ENCODE peak calls at places on chromosomes 6 and 20, in seven cellular contexts. H is stimulated activated CD4-positive, alpha-beta T cell treated with anti-CD3 and anti-CD28 coated beads, Interleukin-4, amount 100 ng/mL, for 24 hours; M is Daoy; A is GM04504; T is NCI-H146; I is A172; J is MCF 10A. V is an unnamed sample.

GRCh38 chr6:5307058-5307457 is 45.7 kb downstream of the FARS2 start:
- DNase-seq in H (no peak), M (no peak), A (no peak), T (no peak), I (no peak), J (no peak), V (no peak)

GRCh38 chr6:163248051-163248450 is 166.5 kb upstream of the QKI start:
- DNase-seq in H (no peak), M (no peak), A (no peak), T (no peak), I (no peak), J (no peak), V (no peak)

GRCh38 chr6:89282749-89283148 is 32.4 kb downstream of the GABRR2 start:
- DNase-seq in H (no peak), M (no peak), A (no peak), T (no peak), I (no peak), J (no peak), V (no peak)

GRCh38 chr6:9621276-9621675 is 793.6 kb downstream of the TFAP2A start:
- DNase-seq in H (no peak), M (peak; percentile 80), A (no peak), T (peak; percentile 15), I (no peak), J (peak; percentile 35), V (peak; percentile 20)

GRCh38 chr6:24122139-24122538 is 3.9 kb upstream of the NRSN1 start:
- DNase-seq in H (no peak), M (no peak), A (no peak), T (no peak), I (no peak), J (no peak), V (no peak)

GRCh38 chr6:94127716-94128115 is 708.4 kb upstream of the EPHA7 start:
- DNase-seq in H (no peak), M (no peak), A (no peak), T (no peak), I (no peak), J (no peak), V (no peak)

GRCh38 chr6:30489081-30490030 is at the start of gene HLA-E:
- DNase-seq in H (peak; percentile 93), M (peak; percentile 99), A (peak; percentile 100), T (peak; percentile 78), I (peak; percentile 99), J (peak; percentile 100), V (peak; percentile 99)

GRCh38 chr6:168206681-168207274 is 112.8 kb downstream of the DACT2 start:
- DNase-seq in H (no peak), M (no peak), A (no peak), T (no peak), I (no peak), J (no peak), V (no peak)

GRCh38 chr20:4820833-4821518 is 99.3 kb downstream of the PRND start:
- DNase-seq in H (no peak), M (peak; percentile 27), A (peak; percentile 63), T (no peak), I (peak; percentile 62), J (peak; percentile 21), V (no peak)

GRCh38 chr6:110020888-110021287 is 42.8 kb downstream of the GPR6 start:
- DNase-seq in H (no peak), M (no peak), A (no peak), T (no peak), I (no peak), J (no peak), V (no peak)

GRCh38 chr6:155013457-155013876 is 18.4 kb downstream of the TIAM2 start:
- DNase-seq in H (no peak), M (no peak), A (no peak), T (no peak), I (no peak), J (no peak), V (no peak)

GRCh38 chr6:169589699-169590257 is 112.1 kb downstream of the WDR27 start:
- DNase-seq in H (peak; percentile 13), M (peak; percentile 75), A (peak; percentile 27), T (no peak), I (peak; percentile 46), J (no peak), V (peak; percentile 38)

GRCh38 chr6:9499709-9500108 is 915.2 kb downstream of the TFAP2A start:
- DNase-seq in H (no peak), M (no peak), A (no peak), T (no peak), I (no peak), J (no peak), V (no peak)

GRCh38 chr20:53736122-53736756 is 142.6 kb upstream of the ZNF217 start:
- DNase-seq in H (no peak), M (no peak), A (no peak), T (no peak), I (no peak), J (no peak), V (peak; percentile 54)

GRCh38 chr20:44703183-44703925 is 11.8 kb upstream of the CCN5 start:
- DNase-seq in H (no peak), M (no peak), A (no peak), T (no peak), I (peak; percentile 48), J (no peak), V (no peak)

GRCh38 chr6:130527173-130527572 is 161.4 kb downstream of the TMEM200A start:
- DNase-seq in H (no peak), M (no peak), A (no peak), T (no peak), I (no peak), J (no peak), V (no peak)

GRCh38 chr6:21003780-21004541 is 469.7 kb downstream of the CDKAL1 start:
- DNase-seq in H (no peak), M (peak; percentile 58), A (no peak), T (peak; percentile 32), I (peak; percentile 20), J (peak; percentile 38), V (peak; percentile 65)

GRCh38 chr6:39664173-39664572 is 61.0 kb downstream of the KIF6 start:
- DNase-seq in H (no peak), M (no peak), A (no peak), T (no peak), I (no peak), J (no peak), V (no peak)

GRCh38 chr20:57678340-57678739 is 31.5 kb downstream of the PMEPA1 start:
- DNase-seq in H (no peak), M (no peak), A (no peak), T (no peak), I (no peak), J (no peak), V (no peak)

GRCh38 chr6:16477367-16478149 is 239.2 kb downstream of the GMPR start:
- DNase-seq in H (no peak), M (no peak), A (no peak), T (no peak), I (no peak), J (no peak), V (no peak)

GRCh38 chr6:13711384-13711725 is 280 bp downstream of the RANBP9 start:
- DNase-seq in H (peak; percentile 66), M (no peak), A (no peak), T (peak; percentile 84), I (no peak), J (no peak), V (no peak)

GRCh38 chr20:19071442-19071717 is 141.1 kb upstream of the SLC24A3 start:
- DNase-seq in H (no peak), M (no peak), A (no peak), T (no peak), I (no peak), J (no peak), V (no peak)

GRCh38 chr6:102494808-102495207 is 1101.3 kb downstream of the GRIK2 start:
- DNase-seq in H (no peak), M (no peak), A (no peak), T (no peak), I (no peak), J (no peak), V (no peak)

GRCh38 chr20:2144850-2145249 is 43.2 kb downstream of the STK35 start:
- DNase-seq in H (no peak), M (no peak), A (no peak), T (no peak), I (no peak), J (no peak), V (no peak)

GRCh38 chr20:20741067-20742045 is 28.9 kb upstream of the RALGAPA2 start:
- DNase-seq in H (no peak), M (no peak), A (no peak), T (no peak), I (no peak), J (no peak), V (no peak)

GRCh38 chr6:32529697-32530429 is at the start of gene HLA-DRB5:
- DNase-seq in H (peak; percentile 3), M (peak; percentile 5), A (no peak), T (no peak), I (no peak), J (no peak), V (no peak)

GRCh38 chr20:50645253-50646068 is 45.9 kb downstream of the RIPOR3 start:
- DNase-seq in H (no peak), M (peak; percentile 96), A (peak; percentile 94), T (peak; percentile 84), I (peak; percentile 98), J (peak; percentile 93), V (peak; percentile 80)

GRCh38 chr20:47343007-47343472 is 13.5 kb downstream of the ZMYND8 start:
- DNase-seq in H (no peak), M (no peak), A (no peak), T (no peak), I (no peak), J (no peak), V (no peak)

GRCh38 chr6:168126566-168127383 is 47.8 kb upstream of the FRMD1 start:
- DNase-seq in H (peak; percentile 0), M (no peak), A (no peak), T (no peak), I (no peak), J (no peak), V (no peak)

GRCh38 chr20:21693322-21693721 is 12.1 kb upstream of the PAX1 start:
- DNase-seq in H (no peak), M (peak; percentile 40), A (no peak), T (peak; percentile 52), I (no peak), J (peak; percentile 9), V (no peak)

GRCh38 chr20:58651823-58652605 is 931 bp downstream of the STX16 start:
- DNase-seq in H (peak; percentile 62), M (peak; percentile 63), A (peak; percentile 31), T (peak; percentile 51), I (peak; percentile 70), J (peak; percentile 78), V (peak; percentile 76)

GRCh38 chr20:46963758-46964181 is 69.1 kb downstream of the EYA2 start:
- DNase-seq in H (no peak), M (no peak), A (no peak), T (no peak), I (no peak), J (peak; percentile 55), V (no peak)

GRCh38 chr6:155177369-155177961 is 86.3 kb upstream of the CLDN20 start:
- DNase-seq in H (peak; percentile 74), M (peak; percentile 51), A (peak; percentile 32), T (peak; percentile 69), I (peak; percentile 73), J (peak; percentile 73), V (no peak)

GRCh38 chr20:39916236-39916635 is 772.8 kb downstream of the MAFB start:
- DNase-seq in H (no peak), M (no peak), A (no peak), T (no peak), I (no peak), J (no peak), V (peak; percentile 69)

GRCh38 chr20:8147476-8147875 is 15.4 kb downstream of the PLCB1 start:
- DNase-seq in H (no peak), M (no peak), A (no peak), T (no peak), I (no peak), J (no peak), V (no peak)

GRCh38 chr6:1202201-1202600 is 109.7 kb upstream of the FOXQ1 start:
- DNase-seq in H (no peak), M (no peak), A (no peak), T (no peak), I (no peak), J (no peak), V (no peak)

GRCh38 chr6:98945311-98946005 is 2.3 kb downstream of the FBXL4 start:
- DNase-seq in H (no peak), M (no peak), A (no peak), T (no peak), I (no peak), J (peak; percentile 8), V (no peak)

GRCh38 chr6:167799033-167799933 is 27.4 kb upstream of the AFDN start:
- DNase-seq in H (no peak), M (no peak), A (no peak), T (no peak), I (no peak), J (no peak), V (no peak)